ENCODE peak calls at places on chromosomes 16 and 17, in six cellular contexts. E, Z, M, F, R and D are unnamed samples.
A peak's percentile ranks its signal among the peaks of the same experiment; 100 is the strongest.

GRCh38 chr17:33776903-33777302 is 478.2 kb upstream of the CCL2 start:
- DNase-seq in E (no peak), F (no peak), Z (no peak), M (no peak), R (no peak), D (no peak)

GRCh38 chr16:31219154-31219741 is 2.3 kb upstream of the PYDC1 start:
- DNase-seq in E (no peak), F (no peak), M (no peak), R (no peak), Z (no peak), D (no peak)

GRCh38 chr17:75828741-75829140 is 15.5 kb downstream of the UNC13D start:
- DNase-seq in F (no peak), R (no peak), E (no peak), Z (no peak), M (no peak), D (no peak)

GRCh38 chr17:38416840-38417209 is 11.4 kb upstream of the ARHGAP23 start:
- DNase-seq in M (no peak), E (no peak), R (no peak), F (no peak), Z (no peak), D (no peak)

GRCh38 chr16:276360-277077 is 775 bp upstream of the RGS11 start:
- DNase-seq in F (no peak), R (no peak), M (no peak), Z (no peak), E (no peak), D (no peak)

GRCh38 chr16:14309906-14310305 is 238.8 kb downstream of the MRTFB start:
- DNase-seq in F (peak; percentile 67), Z (no peak), E (peak; percentile 71), R (no peak), M (no peak), D (no peak)

GRCh38 chr16:81523387-81524115 is 78.9 kb downstream of the CMIP start:
- DNase-seq in M (no peak), F (peak; percentile 84), Z (no peak), R (no peak), E (peak; percentile 72), D (no peak)

GRCh38 chr17:50831430-50832064 is 3.8 kb upstream of the WFIKKN2 start:
- DNase-seq in E (no peak), M (no peak), R (no peak), Z (no peak), F (no peak), D (no peak)

GRCh38 chr17:79844869-79845600 is 5.8 kb upstream of the CBX4 start:
- DNase-seq in F (no peak), Z (peak; percentile 60), M (no peak), R (no peak), E (no peak), D (no peak)

GRCh38 chr17:58337600-58338453 is 9.2 kb upstream of the TSPOAP1 start:
- DNase-seq in E (peak; percentile 69), F (peak; percentile 91), Z (no peak), M (peak; percentile 44), R (peak; percentile 90), D (peak; percentile 95)

GRCh38 chr17:81314410-81315169 is 19.5 kb upstream of the SLC38A10 start:
- DNase-seq in E (no peak), M (no peak), F (no peak), R (no peak), Z (no peak), D (no peak)

GRCh38 chr16:88686439-88687253 is at the start of gene SNAI3:
- DNase-seq in E (no peak), F (no peak), M (peak; percentile 23), Z (peak; percentile 64), R (no peak), D (peak; percentile 90)

GRCh38 chr17:48951572-48951971 is 6.9 kb upstream of the SNF8 start:
- DNase-seq in Z (no peak), F (no peak), M (no peak), E (no peak), R (no peak), D (no peak)

GRCh38 chr17:48952904-48953303 is 8.3 kb upstream of the SNF8 start:
- DNase-seq in R (peak; percentile 58), F (no peak), Z (no peak), M (no peak), E (peak; percentile 22), D (no peak)

GRCh38 chr17:48954300-48954755 is 9.7 kb upstream of the SNF8 start:
- DNase-seq in Z (peak; percentile 66), R (no peak), E (peak; percentile 40), F (no peak), M (no peak), D (no peak)
- TF ChIP-seq CTCF in Z (peak; percentile 77), R (no peak), E (peak; percentile 85), F (peak; percentile 45), M (peak; percentile 81), D (peak; percentile 39)

GRCh38 chr17:31700973-31701372 is 158.1 kb downstream of the COPRS start:
- DNase-seq in Z (no peak), R (no peak), F (no peak), E (no peak), M (no peak), D (no peak)
- H3K4me3 ChIP-seq in Z (no peak overlapping the region), R (no peak overlapping the region), F (no peak overlapping the region), E (no peak overlapping the region), M (no peak overlapping the region), D (no peak overlapping the region)

GRCh38 chr16:3035972-3036725 is 595 bp downstream of the BICDL2 start:
- DNase-seq in M (no peak), R (no peak), Z (no peak), F (no peak), E (no peak), D (no peak)
- H3K27me3 ChIP-seq in M (peaks cover 3% of the 10 kb centered on the region), R (peaks cover 8% of the 10 kb centered on the region), Z (peaks cover 68% of the 10 kb centered on the region), F (peaks cover 71% of the 10 kb centered on the region), E (peaks cover 65% of the 10 kb centered on the region), D (peaks cover 8% of the 10 kb centered on the region)

DNA sequence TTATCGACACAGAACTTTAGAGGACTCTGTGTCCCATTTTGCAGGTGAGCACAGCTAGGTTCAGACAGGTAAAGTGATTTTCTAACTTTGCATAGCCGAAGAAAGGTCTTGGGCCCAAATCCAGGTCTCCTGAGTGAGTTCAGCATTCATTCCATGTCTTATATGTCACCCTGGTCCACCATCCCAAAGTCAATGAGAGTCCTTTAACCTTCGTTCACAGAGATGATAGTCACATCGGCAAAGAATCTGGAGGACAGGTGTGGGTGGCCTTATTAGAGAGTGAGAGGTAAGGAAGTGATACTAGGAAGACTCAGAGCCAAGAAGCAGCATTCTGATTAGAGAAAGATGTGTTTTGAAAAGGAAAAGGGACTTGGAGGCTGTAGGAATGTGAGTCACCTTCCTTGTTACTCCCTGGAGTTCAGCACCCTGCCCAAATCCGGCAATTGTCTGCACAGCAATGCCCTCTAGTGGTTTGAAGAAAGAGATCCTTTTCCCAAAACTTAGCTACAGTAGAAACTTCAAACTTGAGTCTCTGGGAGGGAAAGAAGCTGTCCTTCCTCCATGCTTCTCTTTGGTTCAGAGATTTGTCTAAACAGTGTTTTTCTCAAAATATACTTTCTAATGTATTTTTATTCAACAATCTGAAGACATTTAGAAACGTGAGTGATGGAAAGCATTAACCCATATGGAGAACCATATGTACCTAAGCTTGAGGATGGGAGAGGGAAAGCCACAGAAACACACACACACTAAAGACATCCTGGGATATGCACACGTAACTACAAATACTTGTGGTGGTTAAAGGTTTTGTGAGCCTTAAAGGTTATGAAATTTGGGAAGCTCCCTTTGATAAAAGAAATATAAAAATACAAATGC is 96.4 kb upstream of the SHISA6 start:
- DNase-seq in Z (peak; percentile 83), E (no peak), R (no peak), M (peak; percentile 33), F (no peak), D (no peak)
- TF ChIP-seq CTCF in Z (peak; percentile 88), E (peak; percentile 9), R (no peak), M (peak; percentile 80), F (peak; percentile 9), D (peak; percentile 36)

DNA sequence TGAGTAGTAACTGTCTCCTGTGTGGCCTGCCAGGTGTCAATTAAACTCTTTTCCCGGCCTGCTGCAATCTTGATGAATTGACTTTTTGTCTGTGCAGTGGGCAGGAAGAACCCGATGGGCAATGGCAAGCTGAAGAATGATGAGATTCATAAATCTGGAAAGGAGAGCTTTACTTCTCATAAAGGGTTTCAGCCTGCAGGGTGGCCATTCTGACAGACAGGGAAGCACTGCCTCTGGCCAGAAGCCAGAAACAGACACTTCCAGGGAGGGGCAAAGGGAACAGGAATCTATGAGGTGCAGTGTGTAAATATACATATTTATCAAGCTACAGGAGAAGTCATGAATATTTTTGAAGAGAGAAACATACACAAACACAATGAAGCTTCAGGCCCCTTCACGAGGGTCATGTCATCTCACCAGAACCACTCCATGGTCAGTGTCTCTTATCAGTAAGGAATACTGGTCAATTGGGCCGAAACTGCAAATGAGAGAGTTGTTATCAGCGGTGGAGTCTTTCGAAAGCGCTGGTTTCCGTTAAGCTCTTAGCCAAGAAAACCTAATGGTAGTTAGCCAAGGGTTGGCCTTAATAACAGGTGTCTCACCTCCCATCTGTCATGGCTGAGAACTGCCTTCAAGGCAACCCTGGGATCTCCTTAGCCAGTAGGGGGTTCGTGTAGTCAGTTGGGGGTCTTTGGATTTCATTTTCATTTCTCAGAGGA is 1.3 kb upstream of the NARF start:
- DNase-seq in F (no peak), Z (no peak), M (no peak), E (no peak), R (no peak), D (no peak)
- H3K4me3 ChIP-seq in F (peak overlapping the region; percentile 91), Z (peak overlapping the region; percentile 99), M (peak overlapping the region; percentile 77), E (no peak overlapping the region), R (peak overlapping the region; percentile 63), D (peak overlapping the region; percentile 92)

GRCh38 chr16:56631197-56631596 is 1.3 kb upstream of the MT1M start:
- DNase-seq in Z (no peak), E (no peak), R (no peak), F (no peak), M (no peak), D (no peak)

GRCh38 chr16:56631832-56632159 is 663 bp upstream of the MT1M start:
- DNase-seq in F (no peak), Z (no peak), M (no peak), R (no peak), E (no peak), D (no peak)

GRCh38 chr16:56633535-56633934 is 1.1 kb downstream of the MT1M start:
- DNase-seq in M (no peak), F (no peak), Z (no peak), E (no peak), R (no peak), D (no peak)

GRCh38 chr16:56632160-56632847 is at the start of gene MT1M:
- DNase-seq in F (no peak), M (no peak), Z (no peak), E (no peak), R (no peak), D (no peak)

DNA sequence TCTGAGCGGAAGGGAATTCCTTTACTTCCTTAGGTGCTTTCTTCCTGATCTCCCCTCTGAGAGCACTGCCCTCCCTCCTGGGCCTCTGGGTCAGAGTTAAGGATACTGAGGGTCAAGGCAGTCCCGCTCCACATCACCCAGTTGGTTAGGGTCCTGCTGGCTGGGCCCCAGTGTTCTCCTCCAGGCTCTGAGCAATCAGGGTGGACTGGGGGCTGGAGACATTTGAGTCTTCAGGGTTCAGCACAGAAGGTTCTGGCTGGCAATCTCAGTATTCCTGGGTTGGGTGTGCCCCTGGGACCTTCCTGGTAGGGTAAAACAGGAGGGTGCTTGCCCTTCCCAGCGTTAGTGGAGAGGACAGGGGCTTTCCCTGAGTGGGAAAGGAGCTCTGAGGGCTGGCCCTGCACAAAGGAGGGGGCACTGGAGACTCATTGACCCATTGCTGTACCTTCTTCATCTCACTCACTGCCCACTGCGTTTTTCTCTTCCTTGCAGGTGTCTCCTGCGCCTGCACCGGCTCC is 448 bp downstream of the MT1M start:
- DNase-seq in R (no peak), Z (no peak), F (no peak), E (no peak), M (no peak), D (no peak)
- H3K27me3 ChIP-seq in R (peaks cover 24% of the 10 kb centered on the region), Z (peaks cover 59% of the 10 kb centered on the region), F (peaks cover 67% of the 10 kb centered on the region), E (peaks cover 32% of the 10 kb centered on the region), M (peaks cover 100% of the 10 kb centered on the region), D (peaks cover 4% of the 10 kb centered on the region)